ENCODE peak calls at places on chromosomes 5 and 9, in seven cellular contexts. One of them, this sample, is unnamed.

GRCh38 chr9:10804486-10804885 is 191.7 kb upstream of the PTPRD start:
- DNase-seq in effector CD4-positive, alpha-beta T cell: no peak
- DNase-seq in neural crest cell: no peak
- DNase-seq in stimulated activated CD4-positive, alpha-beta T cell treated with anti-CD3 and anti-CD28 coated beads, Interleukin-2, amount 100 ng/mL, for 24 hours: no peak
- DNase-seq in amygdala: no peak
- DNase-seq in left lung: no peak
- DNase-seq in neural progenitor cell: peak
- DNase-seq in this sample: no peak

GRCh38 chr9:130498298-130498917 is 53.6 kb downstream of the ASS1 start:
- DNase-seq in effector CD4-positive, alpha-beta T cell: no peak
- DNase-seq in neural crest cell: no peak
- DNase-seq in stimulated activated CD4-positive, alpha-beta T cell treated with anti-CD3 and anti-CD28 coated beads, Interleukin-2, amount 100 ng/mL, for 24 hours: no peak
- DNase-seq in amygdala: no peak
- DNase-seq in left lung: no peak
- DNase-seq in neural progenitor cell: no peak
- DNase-seq in this sample: no peak

GRCh38 chr5:181114844-181115778 is 15.9 kb downstream of the OR2V1 start:
- DNase-seq in effector CD4-positive, alpha-beta T cell: no peak
- DNase-seq in neural crest cell: no peak
- DNase-seq in stimulated activated CD4-positive, alpha-beta T cell treated with anti-CD3 and anti-CD28 coated beads, Interleukin-2, amount 100 ng/mL, for 24 hours: no peak
- DNase-seq in amygdala: no peak
- DNase-seq in left lung: no peak
- DNase-seq in neural progenitor cell: peak
- DNase-seq in this sample: no peak

GRCh38 chr9:107180206-107180605 is 102.9 kb upstream of the RAD23B start:
- DNase-seq in effector CD4-positive, alpha-beta T cell: no peak
- DNase-seq in neural crest cell: no peak
- DNase-seq in stimulated activated CD4-positive, alpha-beta T cell treated with anti-CD3 and anti-CD28 coated beads, Interleukin-2, amount 100 ng/mL, for 24 hours: no peak
- DNase-seq in amygdala: no peak
- DNase-seq in left lung: no peak
- DNase-seq in neural progenitor cell: no peak
- DNase-seq in this sample: no peak

GRCh38 chr5:154368041-154368800 is 77.6 kb upstream of the SAP30L start:
- DNase-seq in effector CD4-positive, alpha-beta T cell: no peak
- DNase-seq in neural crest cell: no peak
- DNase-seq in stimulated activated CD4-positive, alpha-beta T cell treated with anti-CD3 and anti-CD28 coated beads, Interleukin-2, amount 100 ng/mL, for 24 hours: no peak
- DNase-seq in amygdala: no peak
- DNase-seq in left lung: no peak
- DNase-seq in neural progenitor cell: peak
- DNase-seq in this sample: no peak

GRCh38 chr5:39779836-39780235 is 355.1 kb upstream of the DAB2 start:
- DNase-seq in effector CD4-positive, alpha-beta T cell: no peak
- DNase-seq in neural crest cell: no peak
- DNase-seq in stimulated activated CD4-positive, alpha-beta T cell treated with anti-CD3 and anti-CD28 coated beads, Interleukin-2, amount 100 ng/mL, for 24 hours: no peak
- DNase-seq in amygdala: no peak
- DNase-seq in left lung: no peak
- DNase-seq in neural progenitor cell: no peak
- DNase-seq in this sample: no peak

GRCh38 chr5:73130811-73131210 is 10.4 kb downstream of the TMEM171 start:
- DNase-seq in effector CD4-positive, alpha-beta T cell: no peak
- DNase-seq in neural crest cell: no peak
- DNase-seq in stimulated activated CD4-positive, alpha-beta T cell treated with anti-CD3 and anti-CD28 coated beads, Interleukin-2, amount 100 ng/mL, for 24 hours: no peak
- DNase-seq in amygdala: no peak
- DNase-seq in left lung: no peak
- DNase-seq in neural progenitor cell: no peak
- DNase-seq in this sample: no peak

GRCh38 chr5:59275537-59276276 is 617.8 kb downstream of the PDE4D start:
- DNase-seq in effector CD4-positive, alpha-beta T cell: no peak
- DNase-seq in neural crest cell: peak
- DNase-seq in stimulated activated CD4-positive, alpha-beta T cell treated with anti-CD3 and anti-CD28 coated beads, Interleukin-2, amount 100 ng/mL, for 24 hours: no peak
- DNase-seq in amygdala: no peak
- DNase-seq in left lung: peak
- DNase-seq in neural progenitor cell: peak
- DNase-seq in this sample: no peak

GRCh38 chr5:144467795-144468194 is 297.1 kb downstream of the KCTD16 start:
- DNase-seq in effector CD4-positive, alpha-beta T cell: no peak
- DNase-seq in neural crest cell: peak
- DNase-seq in stimulated activated CD4-positive, alpha-beta T cell treated with anti-CD3 and anti-CD28 coated beads, Interleukin-2, amount 100 ng/mL, for 24 hours: no peak
- DNase-seq in amygdala: no peak
- DNase-seq in left lung: no peak
- DNase-seq in neural progenitor cell: peak
- DNase-seq in this sample: no peak

GRCh38 chr9:128325629-128326028 is 3.0 kb downstream of the COQ4 start:
- DNase-seq in effector CD4-positive, alpha-beta T cell: no peak
- DNase-seq in neural crest cell: no peak
- DNase-seq in stimulated activated CD4-positive, alpha-beta T cell treated with anti-CD3 and anti-CD28 coated beads, Interleukin-2, amount 100 ng/mL, for 24 hours: no peak
- DNase-seq in amygdala: no peak
- DNase-seq in left lung: no peak
- DNase-seq in neural progenitor cell: no peak
- DNase-seq in this sample: no peak

GRCh38 chr5:72302171-72302570 is 17.9 kb downstream of the MRPS27 start:
- DNase-seq in effector CD4-positive, alpha-beta T cell: no peak
- DNase-seq in neural crest cell: no peak
- DNase-seq in stimulated activated CD4-positive, alpha-beta T cell treated with anti-CD3 and anti-CD28 coated beads, Interleukin-2, amount 100 ng/mL, for 24 hours: no peak
- DNase-seq in amygdala: no peak
- DNase-seq in left lung: no peak
- DNase-seq in neural progenitor cell: peak
- DNase-seq in this sample: no peak

GRCh38 chr5:55584398-55585265 is 49.9 kb upstream of the PLPP1 start:
- DNase-seq in effector CD4-positive, alpha-beta T cell: no peak
- DNase-seq in neural crest cell: no peak
- DNase-seq in stimulated activated CD4-positive, alpha-beta T cell treated with anti-CD3 and anti-CD28 coated beads, Interleukin-2, amount 100 ng/mL, for 24 hours: no peak
- DNase-seq in amygdala: no peak
- DNase-seq in left lung: no peak
- DNase-seq in neural progenitor cell: no peak
- DNase-seq in this sample: no peak

GRCh38 chr9:127865645-127866464 is 11.4 kb upstream of the ENG start:
- DNase-seq in effector CD4-positive, alpha-beta T cell: no peak
- DNase-seq in neural crest cell: no peak
- DNase-seq in stimulated activated CD4-positive, alpha-beta T cell treated with anti-CD3 and anti-CD28 coated beads, Interleukin-2, amount 100 ng/mL, for 24 hours: no peak
- DNase-seq in amygdala: no peak
- DNase-seq in left lung: no peak
- DNase-seq in neural progenitor cell: no peak
- DNase-seq in this sample: no peak

GRCh38 chr5:135239461-135240282 is 159.4 kb downstream of the MACROH2A1 start:
- DNase-seq in effector CD4-positive, alpha-beta T cell: no peak
- DNase-seq in neural crest cell: no peak
- DNase-seq in stimulated activated CD4-positive, alpha-beta T cell treated with anti-CD3 and anti-CD28 coated beads, Interleukin-2, amount 100 ng/mL, for 24 hours: peak
- DNase-seq in amygdala: no peak
- DNase-seq in left lung: no peak
- DNase-seq in neural progenitor cell: no peak
- DNase-seq in this sample: no peak

GRCh38 chr5:43840424-43841232 is 237.6 kb downstream of the NNT start:
- DNase-seq in effector CD4-positive, alpha-beta T cell: no peak
- DNase-seq in neural crest cell: no peak
- DNase-seq in stimulated activated CD4-positive, alpha-beta T cell treated with anti-CD3 and anti-CD28 coated beads, Interleukin-2, amount 100 ng/mL, for 24 hours: no peak
- DNase-seq in amygdala: no peak
- DNase-seq in left lung: no peak
- DNase-seq in neural progenitor cell: no peak
- DNase-seq in this sample: no peak

GRCh38 chr5:113059232-113059805 is 82.7 kb downstream of the DCP2 start:
- DNase-seq in effector CD4-positive, alpha-beta T cell: no peak
- DNase-seq in neural crest cell: no peak
- DNase-seq in stimulated activated CD4-positive, alpha-beta T cell treated with anti-CD3 and anti-CD28 coated beads, Interleukin-2, amount 100 ng/mL, for 24 hours: no peak
- DNase-seq in amygdala: peak
- DNase-seq in left lung: no peak
- DNase-seq in neural progenitor cell: peak
- DNase-seq in this sample: no peak